ENCODE peak calls at places on chromosomes 4 and X, in nine cellular contexts. U, P, Z, O, M, L, X, R and V are unnamed samples.

GRCh38 chr4:94428884-94429283 is 22.9 kb upstream of the PDLIM5 start:
- DNase-seq in O (no peak), X (no peak), P (no peak), L (no peak), U (no peak), R (no peak), M (no peak), Z (no peak), V (no peak)

GRCh38 chrX:54807524-54808108 is at the start of gene MAGED2:
- DNase-seq in P (peak; percentile 10), L (no peak), Z (peak; percentile 6), O (no peak), X (peak; percentile 74), U (peak; percentile 62), R (peak; percentile 75), M (no peak), V (peak; percentile 35)

GRCh38 chr4:242121-242848 is 63.0 kb downstream of the ZNF732 start:
- DNase-seq in U (peak; percentile 54), P (peak; percentile 78), M (peak; percentile 85), L (no peak), R (no peak), Z (no peak), X (peak; percentile 64), O (no peak), V (peak; percentile 70)

GRCh38 chrX:11269996-11270395 is 23.2 kb upstream of the AMELX start:
- DNase-seq in L (no peak), R (no peak), M (no peak), O (no peak), Z (no peak), U (no peak), P (no peak), X (no peak), V (no peak)

GRCh38 chrX:130916636-130917422 is 13.8 kb upstream of the ENOX2 start:
- DNase-seq in O (no peak), L (peak; percentile 9), R (no peak), M (peak; percentile 1), P (peak; percentile 58), X (peak; percentile 38), Z (peak; percentile 56), U (peak; percentile 28), V (peak; percentile 47)

GRCh38 chr4:79121223-79121622 is 182.0 kb upstream of the PAQR3 start:
- DNase-seq in O (no peak), U (no peak), Z (no peak), L (no peak), P (no peak), X (no peak), M (no peak), R (no peak), V (no peak)

GRCh38 chr4:32061916-32062315 is 1341.7 kb downstream of the PCDH7 start:
- DNase-seq in Z (no peak), L (no peak), O (no peak), P (peak; percentile 59), X (no peak), U (no peak), M (no peak), R (no peak), V (no peak)

GRCh38 chrX:150362599-150363481 is at the start of gene MAMLD1:
- DNase-seq in Z (no peak), P (peak; percentile 85), X (peak; percentile 80), O (peak; percentile 31), U (peak; percentile 63), R (peak; percentile 93), L (no peak), M (no peak), V (peak; percentile 72)

GRCh38 chrX:74351760-74352159 is 47.8 kb downstream of the ZCCHC13 start:
- DNase-seq in P (no peak), O (no peak), M (no peak), U (no peak), L (no peak), R (no peak), Z (no peak), X (no peak), V (no peak)

GRCh38 chr4:182715548-182715947 is 201.6 kb downstream of the DCTD start:
- DNase-seq in L (no peak), M (no peak), X (no peak), U (no peak), Z (no peak), P (no peak), R (no peak), O (no peak), V (no peak)

GRCh38 chr4:182065255-182065654 is 177.9 kb upstream of the TENM3 start:
- DNase-seq in X (no peak), U (no peak), O (no peak), R (peak; percentile 22), Z (no peak), P (no peak), M (no peak), L (no peak), V (no peak)

GRCh38 chrX:136783159-136783558 is 2.4 kb upstream of the ARHGEF6 start:
- DNase-seq in L (no peak), X (no peak), Z (no peak), O (no peak), R (no peak), P (no peak), U (no peak), M (no peak), V (no peak)

GRCh38 chr4:55426518-55426917 is 30.8 kb downstream of the TMEM165 start:
- DNase-seq in L (no peak), M (no peak), X (no peak), R (no peak), Z (no peak), O (no peak), P (no peak), U (no peak), V (no peak)

GRCh38 chr4:82562553-82562854 is 716 bp upstream of the TMEM150C start:
- DNase-seq in R (no peak), X (no peak), P (no peak), L (no peak), O (no peak), Z (no peak), M (no peak), U (no peak), V (no peak)

GRCh38 chr4:47856713-47857112 is 18.8 kb upstream of the CORIN start:
- DNase-seq in L (no peak), X (no peak), M (no peak), P (no peak), R (no peak), Z (no peak), U (no peak), O (no peak), V (no peak)

GRCh38 chrX:80828232-80828631 is 18.6 kb upstream of the BRWD3 start:
- DNase-seq in L (no peak), O (no peak), U (no peak), P (no peak), Z (no peak), R (no peak), M (no peak), X (no peak), V (no peak)

GRCh38 chr4:105329081-105329480 is 144.8 kb downstream of the PPA2 start:
- DNase-seq in Z (no peak), O (no peak), R (no peak), L (no peak), M (no peak), X (no peak), U (no peak), P (no peak), V (no peak)

GRCh38 chrX:2401201-2401589 is 99.6 kb downstream of the DHRSX start:
- DNase-seq in L (no peak), P (peak; percentile 25), U (no peak), X (no peak), M (no peak), R (no peak), O (no peak), Z (peak; percentile 9), V (no peak)